ENCODE peak calls at places on chromosomes 7 and 10, in five cellular contexts. One of them, this sample, is unnamed.

GRCh38 chr7:387132-388022 is 97.4 kb downstream of the FOXL3 start:
- DNase-seq in heart left ventricle: no peak
- DNase-seq in choroid plexus epithelial cell: no peak
- DNase-seq in foreskin fibroblast: no peak
- DNase-seq in uterus: no peak
- DNase-seq in this sample: no peak

GRCh38 chr7:27300401-27300800 is 57.8 kb downstream of the EVX1 start:
- DNase-seq in uterus: no peak
- DNase-seq in choroid plexus epithelial cell: no peak
- DNase-seq in foreskin fibroblast: no peak
- DNase-seq in heart left ventricle: no peak
- DNase-seq in this sample: peak

GRCh38 chr7:5394264-5395105 is 29.1 kb downstream of the TNRC18 start:
- DNase-seq in uterus: no peak
- DNase-seq in heart left ventricle: no peak
- DNase-seq in choroid plexus epithelial cell: no peak
- DNase-seq in foreskin fibroblast: no peak
- DNase-seq in this sample: no peak

GRCh38 chr7:83677180-83677866 is 28.4 kb upstream of the SEMA3E start:
- DNase-seq in heart left ventricle: no peak
- DNase-seq in foreskin fibroblast: peak
- DNase-seq in uterus: no peak
- DNase-seq in choroid plexus epithelial cell: peak
- DNase-seq in this sample: peak

GRCh38 chr7:114293289-114294012 is 121.2 kb upstream of the FOXP2 start:
- DNase-seq in choroid plexus epithelial cell: peak
- DNase-seq in heart left ventricle: no peak
- DNase-seq in uterus: no peak
- DNase-seq in foreskin fibroblast: no peak
- DNase-seq in this sample: peak

GRCh38 chr10:115043719-115044118 is 49.4 kb upstream of the ATRNL1 start:
- DNase-seq in foreskin fibroblast: no peak
- DNase-seq in uterus: no peak
- DNase-seq in choroid plexus epithelial cell: no peak
- DNase-seq in heart left ventricle: no peak
- DNase-seq in this sample: no peak

GRCh38 chr7:79789584-79790345 is 336.3 kb upstream of the MAGI2 start:
- DNase-seq in foreskin fibroblast: no peak
- DNase-seq in choroid plexus epithelial cell: peak
- DNase-seq in heart left ventricle: no peak
- DNase-seq in uterus: no peak
- DNase-seq in this sample: peak

GRCh38 chr7:47651355-47652317 is 69.7 kb upstream of the TNS3 start:
- DNase-seq in choroid plexus epithelial cell: peak
- DNase-seq in uterus: no peak
- DNase-seq in heart left ventricle: no peak
- DNase-seq in foreskin fibroblast: peak
- DNase-seq in this sample: peak

GRCh38 chr10:23099816-23100215 is 4.4 kb downstream of the MSRB2 start:
- DNase-seq in choroid plexus epithelial cell: peak
- DNase-seq in heart left ventricle: no peak
- DNase-seq in uterus: no peak
- DNase-seq in foreskin fibroblast: no peak
- DNase-seq in this sample: peak

GRCh38 chr10:116271593-116272496 is 1.2 kb downstream of the GFRA1 start:
- DNase-seq in choroid plexus epithelial cell: no peak
- DNase-seq in heart left ventricle: no peak
- DNase-seq in uterus: no peak
- DNase-seq in foreskin fibroblast: no peak
- DNase-seq in this sample: no peak

GRCh38 chr7:49453486-49453885 is 320.0 kb upstream of the VWC2 start:
- DNase-seq in foreskin fibroblast: no peak
- DNase-seq in choroid plexus epithelial cell: no peak
- DNase-seq in heart left ventricle: no peak
- DNase-seq in uterus: no peak
- DNase-seq in this sample: no peak

GRCh38 chr7:2952316-2952715 is 91.4 kb downstream of the CARD11 start:
- DNase-seq in choroid plexus epithelial cell: no peak
- DNase-seq in uterus: no peak
- DNase-seq in foreskin fibroblast: no peak
- DNase-seq in heart left ventricle: no peak
- DNase-seq in this sample: no peak

GRCh38 chr10:8321990-8322389 is 267.5 kb downstream of the GATA3 start:
- DNase-seq in heart left ventricle: no peak
- DNase-seq in uterus: no peak
- DNase-seq in foreskin fibroblast: no peak
- DNase-seq in choroid plexus epithelial cell: no peak
- DNase-seq in this sample: no peak

GRCh38 chr7:332020-332517 is 42.1 kb downstream of the FOXL3 start:
- DNase-seq in foreskin fibroblast: no peak
- DNase-seq in choroid plexus epithelial cell: no peak
- DNase-seq in heart left ventricle: no peak
- DNase-seq in uterus: no peak
- DNase-seq in this sample: no peak

GRCh38 chr10:35925511-35925910 is 283.4 kb upstream of the FZD8 start:
- DNase-seq in choroid plexus epithelial cell: peak
- DNase-seq in foreskin fibroblast: no peak
- DNase-seq in heart left ventricle: no peak
- DNase-seq in uterus: no peak
- DNase-seq in this sample: peak

GRCh38 chr7:2076649-2077064 is 156.1 kb downstream of the MAD1L1 start:
- DNase-seq in choroid plexus epithelial cell: no peak
- DNase-seq in uterus: no peak
- DNase-seq in foreskin fibroblast: no peak
- DNase-seq in heart left ventricle: no peak
- DNase-seq in this sample: no peak

GRCh38 chr10:80530251-80530650 is 7.5 kb upstream of the SH2D4B start:
- DNase-seq in foreskin fibroblast: no peak
- DNase-seq in heart left ventricle: peak
- DNase-seq in uterus: no peak
- DNase-seq in choroid plexus epithelial cell: peak
- DNase-seq in this sample: peak

GRCh38 chr7:13111230-13111629 is 423.8 kb downstream of the ARL4A start:
- DNase-seq in uterus: no peak
- DNase-seq in choroid plexus epithelial cell: no peak
- DNase-seq in heart left ventricle: no peak
- DNase-seq in foreskin fibroblast: peak
- DNase-seq in this sample: peak

GRCh38 chr10:25048463-25048862 is 32.1 kb downstream of the THNSL1 start:
- DNase-seq in uterus: no peak
- DNase-seq in heart left ventricle: peak
- DNase-seq in foreskin fibroblast: no peak
- DNase-seq in choroid plexus epithelial cell: no peak
- DNase-seq in this sample: peak

GRCh38 chr10:110600487-110601101 is 33.1 kb downstream of the SMC3 start:
- DNase-seq in uterus: no peak
- DNase-seq in foreskin fibroblast: peak
- DNase-seq in heart left ventricle: no peak
- DNase-seq in choroid plexus epithelial cell: peak
- DNase-seq in this sample: peak

GRCh38 chr10:125263551-125263950 is 103.2 kb upstream of the CTBP2 start:
- DNase-seq in uterus: no peak
- DNase-seq in choroid plexus epithelial cell: no peak
- DNase-seq in heart left ventricle: no peak
- DNase-seq in foreskin fibroblast: no peak
- DNase-seq in this sample: no peak

GRCh38 chr10:131160219-131160875 is 151.2 kb downstream of the TCERG1L start:
- DNase-seq in heart left ventricle: no peak
- DNase-seq in uterus: no peak
- DNase-seq in choroid plexus epithelial cell: no peak
- DNase-seq in foreskin fibroblast: no peak
- DNase-seq in this sample: no peak

GRCh38 chr7:102892631-102893278 is 20.0 kb upstream of the LRRC17 start:
- DNase-seq in heart left ventricle: no peak
- DNase-seq in foreskin fibroblast: no peak
- DNase-seq in uterus: no peak
- DNase-seq in choroid plexus epithelial cell: peak
- DNase-seq in this sample: peak

GRCh38 chr10:5532618-5533097 is 7.9 kb downstream of the CALML3 start:
- DNase-seq in heart left ventricle: no peak
- DNase-seq in choroid plexus epithelial cell: no peak
- DNase-seq in uterus: no peak
- DNase-seq in foreskin fibroblast: no peak
- DNase-seq in this sample: no peak

GRCh38 chr7:121442845-121443244 is 46.7 kb upstream of the FAM3C start:
- DNase-seq in foreskin fibroblast: no peak
- DNase-seq in heart left ventricle: no peak
- DNase-seq in uterus: no peak
- DNase-seq in choroid plexus epithelial cell: no peak
- DNase-seq in this sample: no peak

GRCh38 chr10:128463991-128464755 is 337.9 kb upstream of the MKI67 start:
- DNase-seq in heart left ventricle: peak
- DNase-seq in uterus: peak
- DNase-seq in choroid plexus epithelial cell: peak
- DNase-seq in foreskin fibroblast: no peak
- DNase-seq in this sample: peak

GRCh38 chr7:46007990-46008643 is 87.0 kb upstream of the IGFBP3 start:
- DNase-seq in foreskin fibroblast: no peak
- DNase-seq in choroid plexus epithelial cell: no peak
- DNase-seq in heart left ventricle: no peak
- DNase-seq in uterus: peak
- DNase-seq in this sample: no peak

GRCh38 chr7:31707089-31707488 is 20.1 kb downstream of the PPP1R17 start:
- DNase-seq in foreskin fibroblast: no peak
- DNase-seq in choroid plexus epithelial cell: no peak
- DNase-seq in uterus: no peak
- DNase-seq in heart left ventricle: no peak
- DNase-seq in this sample: no peak

GRCh38 chr7:151058766-151059361 is 525 bp upstream of the SLC4A2 start:
- DNase-seq in foreskin fibroblast: no peak
- DNase-seq in choroid plexus epithelial cell: peak
- DNase-seq in uterus: no peak
- DNase-seq in heart left ventricle: no peak
- DNase-seq in this sample: peak

GRCh38 chr10:78578929-78579328 is 489.8 kb upstream of the ZMIZ1 start:
- DNase-seq in choroid plexus epithelial cell: no peak
- DNase-seq in heart left ventricle: no peak
- DNase-seq in uterus: peak
- DNase-seq in foreskin fibroblast: no peak
- DNase-seq in this sample: no peak

GRCh38 chr10:70816220-70816894 is 609 bp downstream of the SGPL1 start:
- DNase-seq in heart left ventricle: peak
- DNase-seq in foreskin fibroblast: peak
- DNase-seq in choroid plexus epithelial cell: peak
- DNase-seq in uterus: peak
- DNase-seq in this sample: peak
- TF ChIP-seq CTCF in heart left ventricle: no peak
- TF ChIP-seq CTCF in foreskin fibroblast: no peak
- TF ChIP-seq CTCF in choroid plexus epithelial cell: no peak
- TF ChIP-seq CTCF in uterus: no peak
- TF ChIP-seq CTCF in this sample: no peak

GRCh38 chr7:82602066-82602465 is 158.5 kb upstream of the CACNA2D1 start:
- DNase-seq in foreskin fibroblast: no peak
- DNase-seq in uterus: no peak
- DNase-seq in heart left ventricle: no peak
- DNase-seq in choroid plexus epithelial cell: no peak
- DNase-seq in this sample: no peak

GRCh38 chr7:82605247-82605864 is 161.8 kb upstream of the CACNA2D1 start:
- DNase-seq in uterus: no peak
- DNase-seq in heart left ventricle: no peak
- DNase-seq in foreskin fibroblast: peak
- DNase-seq in choroid plexus epithelial cell: peak
- DNase-seq in this sample: peak

GRCh38 chr7:82599910-82600309 is 156.3 kb upstream of the CACNA2D1 start:
- DNase-seq in uterus: no peak
- DNase-seq in foreskin fibroblast: no peak
- DNase-seq in heart left ventricle: no peak
- DNase-seq in choroid plexus epithelial cell: no peak
- DNase-seq in this sample: no peak

GRCh38 chr7:82598958-82599357 is 155.4 kb upstream of the CACNA2D1 start:
- DNase-seq in heart left ventricle: no peak
- DNase-seq in foreskin fibroblast: peak
- DNase-seq in uterus: no peak
- DNase-seq in choroid plexus epithelial cell: peak
- DNase-seq in this sample: peak

GRCh38 chr7:82600601-82601000 is 157.0 kb upstream of the CACNA2D1 start:
- DNase-seq in uterus: no peak
- DNase-seq in choroid plexus epithelial cell: peak
- DNase-seq in heart left ventricle: no peak
- DNase-seq in foreskin fibroblast: no peak
- DNase-seq in this sample: no peak
- TF ChIP-seq CTCF in uterus: no peak
- TF ChIP-seq CTCF in choroid plexus epithelial cell: peak
- TF ChIP-seq CTCF in heart left ventricle: no peak
- TF ChIP-seq CTCF in foreskin fibroblast: peak
- TF ChIP-seq CTCF in this sample: no peak

GRCh38 chr10:106271237-106271636 is 893.3 kb downstream of the SORCS1 start:
- DNase-seq in heart left ventricle: no peak
- DNase-seq in uterus: no peak
- DNase-seq in foreskin fibroblast: no peak
- DNase-seq in choroid plexus epithelial cell: no peak
- DNase-seq in this sample: no peak
- TF ChIP-seq CTCF in heart left ventricle: no peak
- TF ChIP-seq CTCF in uterus: no peak
- TF ChIP-seq CTCF in foreskin fibroblast: no peak
- TF ChIP-seq CTCF in choroid plexus epithelial cell: peak
- TF ChIP-seq CTCF in this sample: no peak

GRCh38 chr10:70737977-70738376 is 47.2 kb downstream of the TBATA start:
- DNase-seq in uterus: no peak
- DNase-seq in foreskin fibroblast: no peak
- DNase-seq in choroid plexus epithelial cell: no peak
- DNase-seq in heart left ventricle: no peak
- DNase-seq in this sample: no peak

GRCh38 chr10:70737250-70737649 is 47.9 kb downstream of the TBATA start:
- DNase-seq in heart left ventricle: no peak
- DNase-seq in choroid plexus epithelial cell: no peak
- DNase-seq in foreskin fibroblast: no peak
- DNase-seq in uterus: no peak
- DNase-seq in this sample: no peak

GRCh38 chr10:70740441-70741288 is 44.5 kb downstream of the TBATA start:
- DNase-seq in heart left ventricle: no peak
- DNase-seq in uterus: no peak
- DNase-seq in foreskin fibroblast: no peak
- DNase-seq in choroid plexus epithelial cell: no peak
- DNase-seq in this sample: no peak

GRCh38 chr10:70736470-70736982 is 48.7 kb downstream of the TBATA start:
- DNase-seq in heart left ventricle: no peak
- DNase-seq in choroid plexus epithelial cell: no peak
- DNase-seq in uterus: no peak
- DNase-seq in foreskin fibroblast: no peak
- DNase-seq in this sample: no peak

DNA sequence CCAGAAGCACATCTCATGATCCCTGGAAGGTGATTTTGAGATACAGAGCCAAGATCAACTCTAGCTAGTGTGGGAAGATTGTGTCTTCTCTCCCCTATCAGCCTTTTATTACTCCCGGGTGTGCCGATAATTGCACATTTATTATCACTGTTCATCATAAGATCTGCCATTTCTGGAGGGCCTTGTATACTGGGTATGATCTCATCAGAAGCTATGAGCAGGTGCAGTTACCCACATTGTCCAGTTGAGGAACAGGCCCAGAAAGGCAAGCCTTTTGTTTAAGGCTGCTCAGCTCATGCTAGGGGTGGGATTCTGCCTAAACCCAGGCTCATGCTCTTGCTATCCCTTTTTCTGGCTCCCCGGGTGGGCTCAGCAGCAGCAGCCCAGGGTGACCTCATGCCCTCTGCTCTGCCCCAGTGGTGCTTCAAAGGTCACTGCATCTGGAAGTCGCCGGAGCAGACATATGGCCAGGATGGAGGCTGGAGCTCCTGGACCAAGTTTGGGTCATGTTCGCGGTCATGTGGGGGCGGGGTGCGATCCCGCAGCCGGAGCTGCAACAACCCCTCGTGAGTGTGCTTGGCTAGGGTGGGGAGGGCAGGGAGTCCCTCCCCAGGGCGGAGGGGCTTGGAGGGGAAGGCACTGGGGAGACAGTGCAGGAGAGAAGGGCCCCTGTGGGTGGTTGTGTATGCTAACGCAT is 46.6 kb downstream of the TBATA start:
- DNase-seq in choroid plexus epithelial cell: no peak
- DNase-seq in heart left ventricle: no peak
- DNase-seq in uterus: no peak
- DNase-seq in foreskin fibroblast: no peak
- DNase-seq in this sample: no peak
- TF ChIP-seq CTCF in choroid plexus epithelial cell: peak
- TF ChIP-seq CTCF in heart left ventricle: no peak
- TF ChIP-seq CTCF in uterus: no peak
- TF ChIP-seq CTCF in foreskin fibroblast: no peak
- TF ChIP-seq CTCF in this sample: peak

This sample was measured in fibroblast of the aortic adventitia.